ENCODE peak calls at places on chromosomes 12 and 14, in ten cellular contexts. K is A549, V is transverse colon, Q is HepG2, H is ovary, S is esophagus muscularis mucosa, D is suprapubic skin, E is sigmoid colon, F is upper lobe of left lung, B is K562. T is an unnamed sample. For H3K4me1, the result is how much of the 10 kb centered on the place peaks cover.

GRCh38 chr14:73723799-73724621 is 9.8 kb upstream of the PNMA1 start:
- DNase-seq in V (no peak), S (peak), D (no peak), H (peak), B (peak), Q (no peak), K (peak), E (peak), F (peak), T (peak)

GRCh38 chr14:29663281-29663801 is 264.3 kb downstream of the PRKD1 start:
- DNase-seq in Q (no peak), F (no peak), K (no peak), B (no peak), D (no peak), E (no peak), H (peak), V (no peak), S (no peak), T (no peak)

GRCh38 chr14:35215110-35215872 is 76.9 kb upstream of the PSMA6 start:
- DNase-seq in B (no peak), V (no peak), Q (peak), D (no peak), S (no peak), K (peak), F (peak), H (no peak), E (no peak), T (peak)

GRCh38 chr12:79567164-79567563 is 123.6 kb downstream of the PAWR start:
- DNase-seq in K (no peak), Q (no peak), S (no peak), H (no peak), E (no peak), B (no peak), D (no peak), F (no peak), V (no peak), T (no peak)

GRCh38 chr14:90490727-90491050 is 93.9 kb downstream of the CALM1 start:
- DNase-seq in K (no peak), H (no peak), B (peak), Q (no peak), D (no peak), E (no peak), S (no peak), F (no peak), V (no peak), T (no peak)

GRCh38 chr12:69475237-69475984 is 5.2 kb downstream of the FRS2 start:
- DNase-seq in S (no peak), K (no peak), D (no peak), V (no peak), B (peak), H (no peak), F (no peak), Q (peak), E (no peak), T (no peak)

GRCh38 chr14:75299064-75299463 is 20.4 kb downstream of the FOS start:
- DNase-seq in D (peak), K (no peak), H (peak), F (peak), Q (no peak), S (no peak), B (no peak), E (peak), V (peak), T (peak)

GRCh38 chr12:130335517-130336392 is 1.9 kb upstream of the PIWIL1 start:
- DNase-seq in F (no peak), B (peak), H (no peak), D (no peak), E (no peak), Q (peak), K (peak), S (peak), V (peak), T (no peak)

GRCh38 chr14:74867673-74868072 is 8.3 kb downstream of the PROX2 start:
- DNase-seq in K (no peak), Q (no peak), V (no peak), H (no peak), D (no peak), F (no peak), E (peak), S (no peak), B (no peak), T (no peak)

GRCh38 chr14:95562892-95563685 is 28.2 kb downstream of the GLRX5 start:
- DNase-seq in H (peak), E (no peak), B (no peak), F (peak), Q (peak), K (no peak), V (no peak), D (no peak), S (no peak), T (no peak)

GRCh38 chr12:67649165-67650126 is 901 bp downstream of the DYRK2 start:
- DNase-seq in F (peak), S (no peak), E (peak), D (peak), K (peak), V (peak), H (peak), Q (no peak), B (peak), T (no peak)

GRCh38 chr14:21109377-21110260 is 8.8 kb downstream of the TMEM253 start:
- DNase-seq in B (no peak), E (no peak), H (no peak), K (no peak), S (no peak), V (no peak), D (peak), Q (peak), F (no peak), T (no peak)

GRCh38 chr12:16012086-16012485 is 101.0 kb downstream of the DERA start:
- DNase-seq in D (no peak), H (no peak), B (no peak), F (peak), Q (no peak), V (no peak), S (no peak), E (peak), K (no peak), T (peak)

GRCh38 chr12:53071591-53072551 is 7.3 kb downstream of the SPRYD3 start:
- DNase-seq in B (peak), V (peak), E (peak), D (peak), H (peak), S (peak), K (no peak), F (no peak), Q (no peak), T (peak)

GRCh38 chr14:76498976-76499375 is 123.0 kb downstream of the ESRRB start:
- DNase-seq in H (no peak), K (no peak), E (peak), D (no peak), V (no peak), Q (no peak), F (no peak), B (no peak), S (no peak), T (no peak)

GRCh38 chr14:29462271-29462670 is 465.4 kb downstream of the PRKD1 start:
- DNase-seq in Q (no peak), B (no peak), K (no peak), V (no peak), D (no peak), E (no peak), H (no peak), F (no peak), S (no peak), T (no peak)

GRCh38 chr14:44795725-44796124 is 166.0 kb downstream of the KLHL28 start:
- DNase-seq in E (no peak), K (no peak), Q (no peak), B (no peak), S (no peak), F (no peak), D (no peak), V (no peak), H (no peak), T (no peak)

GRCh38 chr12:8037947-8038346 is 5.4 kb downstream of the FOXJ2 start:
- DNase-seq in F (no peak), E (no peak), Q (no peak), S (no peak), H (no peak), V (no peak), D (no peak), K (no peak), B (peak), T (no peak)
- H3K4me1 ChIP-seq in F (half or more), E (half or more), Q (half or more), S (half or more), H (under half), V (under half), D (half or more), K (under half), B (under half), T (half or more)

DNA sequence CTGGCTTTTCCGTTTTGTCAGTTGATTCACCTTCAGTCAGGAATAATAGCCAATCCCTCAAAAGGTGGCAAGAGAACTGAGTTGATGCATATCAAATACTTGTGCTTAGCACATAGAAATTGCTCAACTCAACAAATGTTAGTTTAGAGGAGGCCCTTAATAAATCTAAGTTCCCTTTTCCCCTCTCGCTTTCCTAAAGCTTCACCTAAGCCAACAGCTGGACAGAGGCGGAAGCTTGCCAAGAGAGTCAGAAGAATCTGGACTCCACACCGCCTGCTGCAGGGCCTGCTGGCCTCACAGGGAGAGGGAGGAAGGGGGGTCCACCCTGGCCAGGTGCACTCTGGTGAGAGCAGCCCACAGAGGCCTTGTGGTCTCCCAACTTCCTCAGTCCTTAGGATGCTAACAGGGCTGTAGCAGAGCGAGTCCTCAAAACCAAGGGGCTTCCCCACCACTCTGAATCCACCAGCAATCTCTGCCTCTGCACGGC is 213.1 kb downstream of the CHST11 start:
- DNase-seq in F (peak), K (no peak), S (no peak), V (peak), H (peak), Q (no peak), D (no peak), E (peak), B (no peak), T (no peak)
- TF ChIP-seq EP300 in F (no peak), K (no peak), S (no peak), V (no peak), H (no peak), Q (no peak), D (no peak), E (no peak), B (no peak), T (no peak)

GRCh38 chr12:96403870-96404269 is 3.6 kb upstream of the CDK17 start:
- DNase-seq in D (no peak), V (no peak), K (no peak), E (no peak), H (no peak), S (no peak), F (no peak), Q (no peak), B (no peak), T (no peak)

GRCh38 chr12:96400631-96401060 is 407 bp upstream of the CDK17 start:
- DNase-seq in V (no peak), D (no peak), K (no peak), E (no peak), F (no peak), B (no peak), H (no peak), S (no peak), Q (peak), T (peak)

GRCh38 chr12:96399919-96400630 is at the start of gene CDK17:
- DNase-seq in B (peak), Q (peak), H (peak), D (peak), F (peak), E (peak), S (peak), K (peak), V (peak), T (peak)

GRCh38 chr12:96401061-96401871 is 1.0 kb upstream of the CDK17 start:
- DNase-seq in K (peak), H (no peak), Q (peak), E (no peak), B (peak), F (no peak), D (no peak), V (peak), S (no peak), T (no peak)

GRCh38 chr12:96402061-96402460 is 1.8 kb upstream of the CDK17 start:
- DNase-seq in S (no peak), H (no peak), Q (no peak), B (no peak), E (no peak), V (no peak), K (no peak), F (no peak), D (no peak), T (no peak)
- H3K4me3 ChIP-seq in S (no peak), H (no peak), Q (peak), B (no peak), E (no peak), V (no peak), K (peak), F (no peak), D (no peak), T (peak)

DNA sequence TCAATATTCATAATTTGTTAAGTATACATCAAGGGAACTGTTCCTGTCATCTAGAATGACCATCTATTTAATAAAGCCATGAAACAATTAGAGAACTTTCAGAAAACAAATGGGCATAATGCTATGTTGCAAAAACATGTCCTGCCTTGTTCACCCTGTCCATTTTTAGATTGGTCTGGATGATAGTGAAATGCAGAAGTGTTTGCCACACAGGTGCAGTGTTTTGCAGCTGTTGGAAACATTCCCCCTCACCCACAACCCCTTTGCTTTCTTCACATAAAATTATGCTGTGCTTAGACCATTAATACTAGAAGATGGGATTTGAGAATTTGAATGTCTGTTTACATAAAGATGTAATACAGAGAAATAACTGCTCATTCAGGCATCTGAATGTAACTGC is 36.5 kb downstream of the LEMD3 start:
- DNase-seq in Q (no peak), F (no peak), B (no peak), S (no peak), V (no peak), D (no peak), H (no peak), E (no peak), K (no peak), T (no peak)
- H3K4me1 ChIP-seq in Q (under half), F (under half), B (under half), S (under half), V (under half), D (under half), H (under half), E (under half), K (under half), T (under half)

DNA sequence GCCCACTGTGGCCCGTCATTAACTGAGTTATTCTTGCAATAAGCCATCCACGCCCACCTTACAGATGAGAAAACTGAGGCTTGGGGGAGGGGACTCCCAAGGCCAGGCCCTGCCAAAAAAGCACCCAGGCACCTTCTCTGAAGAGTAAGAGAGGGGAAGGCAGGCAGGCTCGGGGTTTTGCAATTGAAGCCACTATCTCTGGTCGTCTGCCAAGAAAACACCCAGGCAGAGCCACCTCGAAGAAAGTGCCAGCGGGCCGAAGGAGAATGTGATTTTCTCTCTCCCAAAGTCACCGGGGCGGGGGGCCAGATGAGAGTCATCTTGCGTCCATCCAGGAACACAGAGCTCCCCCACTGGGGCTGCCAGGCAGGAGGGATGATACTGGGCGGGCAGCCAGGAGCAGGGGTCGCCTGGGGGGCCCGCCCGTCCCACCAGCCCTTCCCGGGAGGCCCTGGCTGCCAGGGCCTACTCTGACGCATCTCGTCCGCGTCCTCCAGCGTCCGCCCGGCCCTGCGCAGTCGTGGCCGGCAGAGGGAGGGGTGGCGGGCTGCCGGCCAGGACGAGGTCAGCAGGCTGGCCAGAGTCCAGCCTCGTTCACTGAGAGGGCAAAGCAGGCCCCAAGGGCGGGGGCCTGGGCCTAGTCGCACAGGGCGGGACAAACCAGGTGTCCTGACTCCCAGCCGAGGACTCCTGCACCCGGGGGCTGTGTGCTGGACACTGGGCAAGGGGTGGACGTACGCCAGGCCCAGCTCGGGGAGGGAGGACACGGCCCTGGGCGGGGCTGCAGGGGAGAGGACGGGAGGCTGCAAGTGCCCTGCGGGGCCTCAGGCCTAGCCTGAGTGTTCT is 74.4 kb downstream of the RFLNA start:
- DNase-seq in F (peak), Q (peak), E (peak), B (no peak), H (peak), S (no peak), V (peak), D (peak), K (no peak), T (peak)
- TF ChIP-seq EP300 in F (no peak), Q (no peak), E (peak), B (no peak), H (peak), S (peak), V (peak), D (no peak), K (peak), T (peak)

DNA sequence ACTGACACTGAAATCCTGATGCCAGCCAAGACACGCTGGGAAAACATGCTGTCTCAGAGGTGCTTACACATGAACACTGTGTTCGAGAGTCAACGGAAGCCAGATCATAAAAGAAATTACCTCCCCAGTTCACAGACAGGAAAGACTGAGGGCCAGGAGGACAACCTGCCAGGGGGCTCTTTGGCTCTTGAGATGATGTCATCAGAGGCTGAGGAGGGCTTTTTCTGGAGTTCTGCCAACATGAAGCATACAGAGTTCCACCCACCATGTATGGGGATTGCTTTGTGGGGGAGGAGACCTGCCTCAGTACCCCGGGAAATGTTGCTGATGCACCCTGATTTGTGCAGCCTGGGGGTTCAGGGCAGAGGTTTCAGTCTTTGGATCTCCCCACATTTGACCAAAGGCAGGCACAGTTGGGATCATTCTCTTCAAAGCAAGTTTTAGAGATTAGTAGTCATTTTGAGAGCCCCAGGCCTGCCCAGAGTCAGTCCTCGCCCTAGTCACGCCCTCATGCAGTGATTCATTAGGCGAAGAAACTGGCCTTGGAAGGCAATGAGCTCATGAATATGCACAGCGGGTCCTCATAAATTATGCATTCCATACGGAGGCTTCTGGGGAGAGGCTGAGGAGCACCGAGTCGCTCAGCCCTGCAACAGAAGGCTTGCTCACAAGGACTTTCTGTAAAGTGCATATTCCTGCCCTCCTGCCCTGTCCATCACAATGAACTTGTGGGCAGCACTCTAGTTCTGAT is 34.9 kb upstream of the EML1 start:
- DNase-seq in S (no peak), K (no peak), B (no peak), F (no peak), V (no peak), E (peak), D (no peak), Q (no peak), H (no peak), T (no peak)
- H3K4me3 ChIP-seq in S (no peak), K (no peak), B (no peak), F (no peak), V (no peak), E (no peak), D (no peak), Q (no peak), H (no peak), T (no peak)

DNA sequence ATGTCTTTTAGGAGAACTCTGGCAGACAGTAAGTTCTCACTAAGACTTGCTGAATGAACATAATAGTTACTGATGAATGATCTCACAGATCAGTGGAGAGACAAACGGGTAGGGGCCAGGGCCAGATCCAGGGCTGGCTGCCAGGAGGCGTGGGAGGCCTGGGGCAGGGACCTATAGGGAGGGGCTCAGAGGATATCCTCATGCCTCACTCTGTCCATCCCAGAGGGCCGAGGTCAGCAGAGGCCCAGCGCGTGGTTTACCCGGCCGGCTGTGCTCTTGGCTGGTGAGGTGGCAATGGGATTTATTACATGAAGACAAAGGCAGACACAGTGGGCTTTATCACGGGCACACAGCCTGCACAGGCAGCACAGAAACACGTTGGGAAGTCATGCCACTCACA is 85.4 kb downstream of the CHGA start:
- DNase-seq in E (peak), D (no peak), F (no peak), V (no peak), Q (no peak), B (peak), K (no peak), S (no peak), H (peak), T (no peak)
- H3K4me1 ChIP-seq in E (half or more), D (half or more), F (half or more), V (half or more), Q (under half), B (under half), K (under half), S (half or more), H (under half), T (under half)

GRCh38 chr12:50040657-50041056 is 15.4 kb upstream of the RACGAP1 start:
- DNase-seq in V (no peak), Q (no peak), D (no peak), F (no peak), H (no peak), S (no peak), B (no peak), E (no peak), K (no peak), T (no peak)
- TF ChIP-seq EP300 in V (no peak), Q (no peak), D (no peak), F (no peak), H (no peak), S (no peak), B (no peak), E (no peak), K (no peak), T (no peak)

DNA sequence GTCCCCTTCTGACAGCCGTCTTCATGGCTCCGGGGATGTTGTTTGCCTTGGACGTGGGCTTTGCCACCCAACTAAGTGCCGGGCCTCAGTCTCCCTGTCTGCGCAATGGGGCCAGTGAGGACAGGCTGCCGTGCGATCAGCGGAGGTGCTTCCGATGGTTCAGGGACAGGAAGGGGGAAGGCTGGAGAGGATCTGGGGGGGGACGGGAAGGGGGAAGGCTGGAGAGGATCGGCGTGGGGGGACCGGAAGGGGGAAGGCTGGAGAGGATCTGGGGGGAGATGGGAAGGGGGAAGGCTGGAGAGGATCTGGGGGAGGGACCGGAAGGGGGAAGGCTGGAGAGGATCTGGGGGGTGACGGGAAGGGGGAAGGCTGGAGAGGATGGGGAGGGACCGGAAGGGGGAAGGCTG is 3.4 kb downstream of the MMP17 start:
- DNase-seq in B (no peak), F (no peak), E (peak), K (no peak), Q (no peak), D (peak), V (no peak), S (no peak), H (peak), T (no peak)
- H3K4me3 ChIP-seq in B (no peak), F (no peak), E (peak), K (peak), Q (peak), D (peak), V (no peak), S (peak), H (peak), T (peak)

T was measured in tibial nerve.